ENCODE peak calls at places on chromosomes 7 and 10, in ten cellular contexts. Q, D, S, C, W, X, I, A, V and N are unnamed samples.

GRCh38 chr10:86592413-86592812 is 61.9 kb upstream of the OPN4 start:
- DNase-seq in Q (no peak), D (no peak), S (no peak), C (no peak), W (no peak), X (peak), I (no peak), A (no peak), V (no peak), N (no peak)

GRCh38 chr10:106919798-106920382 is 244.6 kb downstream of the SORCS1 start:
- DNase-seq in Q (no peak), D (no peak), S (no peak), C (no peak), W (no peak), X (no peak), I (no peak), A (no peak), V (no peak), N (no peak)

GRCh38 chr7:38630720-38631673 is at the start of gene AMPH:
- DNase-seq in Q (peak), D (no peak), S (no peak), C (peak), W (no peak), X (peak), I (peak), A (peak), V (peak), N (peak)

GRCh38 chr10:75165684-75166622 is 44.6 kb upstream of the VDAC2 start:
- DNase-seq in Q (no peak), D (no peak), S (peak), C (peak), W (no peak), X (no peak), I (peak), A (no peak), V (no peak), N (no peak)

GRCh38 chr10:43859016-43859525 is 210.4 kb upstream of the ZNF32 start:
- DNase-seq in Q (no peak), D (no peak), S (no peak), C (no peak), W (no peak), X (no peak), I (no peak), A (no peak), V (no peak), N (no peak)

GRCh38 chr10:6123467-6124042 is 34.7 kb downstream of the RBM17 start:
- DNase-seq in Q (no peak), D (no peak), S (no peak), C (no peak), W (peak), X (no peak), I (no peak), A (no peak), V (no peak), N (no peak)

GRCh38 chr10:75632750-75633462 is 201.5 kb downstream of the LRMDA start:
- DNase-seq in Q (peak), D (no peak), S (no peak), C (peak), W (no peak), X (no peak), I (no peak), A (no peak), V (no peak), N (peak)

GRCh38 chr7:158010956-158011698 is 576.5 kb downstream of the PTPRN2 start:
- DNase-seq in Q (no peak), D (no peak), S (no peak), C (no peak), W (no peak), X (no peak), I (no peak), A (no peak), V (no peak), N (no peak)

GRCh38 chr7:103905997-103906396 is 83.5 kb downstream of the RELN start:
- DNase-seq in Q (no peak), D (no peak), S (no peak), C (no peak), W (no peak), X (no peak), I (no peak), A (no peak), V (no peak), N (no peak)

GRCh38 chr7:55325371-55325792 is 39.8 kb upstream of the LANCL2 start:
- DNase-seq in Q (peak), D (no peak), S (no peak), C (peak), W (no peak), X (no peak), I (peak), A (no peak), V (no peak), N (peak)

GRCh38 chr7:30214651-30215137 is 69.7 kb upstream of the ZNRF2 start:
- DNase-seq in Q (no peak), D (no peak), S (no peak), C (no peak), W (no peak), X (no peak), I (no peak), A (no peak), V (no peak), N (no peak)

GRCh38 chr10:104032144-104032775 is 53.4 kb downstream of the COL17A1 start:
- DNase-seq in Q (no peak), D (no peak), S (no peak), C (no peak), W (no peak), X (no peak), I (no peak), A (no peak), V (no peak), N (no peak)

GRCh38 chr10:29811751-29812427 is 177.1 kb upstream of the SVIL start:
- DNase-seq in Q (no peak), D (no peak), S (no peak), C (peak), W (no peak), X (no peak), I (peak), A (no peak), V (peak), N (peak)